ENCODE peak calls at places on chromosomes 16 and 17, in seven cellular contexts. M is cardiac fibroblast, P is glutamatergic neuron, E is uterus, V is A549, K is upper lobe of right lung, B is IMR-90. U is an unnamed sample.

GRCh38 chr17:32783602-32784001 is 93.3 kb downstream of the MYO1D start:
- DNase-seq in M (peak), P (no peak), E (no peak), V (peak), K (no peak), B (peak), U (no peak)

GRCh38 chr17:56099649-56100048 is 53.6 kb upstream of the ANKFN1 start:
- DNase-seq in M (no peak), P (no peak), E (no peak), V (no peak), K (no peak), B (peak), U (no peak)

GRCh38 chr16:71526111-71526998 is at the start of gene CHST4:
- DNase-seq in M (peak), P (no peak), E (peak), V (peak), K (no peak), B (peak), U (peak)

GRCh38 chr17:10827898-10828552 is 9.9 kb downstream of the PIRT start:
- DNase-seq in M (no peak), P (no peak), E (no peak), V (no peak), K (no peak), B (no peak), U (no peak)

GRCh38 chr17:29566473-29567361 is at the start of gene ABHD15:
- DNase-seq in M (peak), P (peak), E (peak), V (peak), K (peak), B (peak), U (peak)

GRCh38 chr17:59830007-59830630 is 62.6 kb downstream of the TUBD1 start:
- DNase-seq in M (peak), P (no peak), E (no peak), V (peak), K (no peak), B (peak), U (no peak)

GRCh38 chr17:16259926-16260325 is 42.9 kb downstream of the PIGL start:
- DNase-seq in M (no peak), P (no peak), E (no peak), V (no peak), K (no peak), B (no peak), U (no peak)

GRCh38 chr17:16516594-16517018 is 24.6 kb upstream of the LRRC75A start:
- DNase-seq in M (peak), P (peak), E (peak), V (peak), K (no peak), B (peak), U (peak)

GRCh38 chr16:1403036-1403435 is 11.5 kb downstream of the UNKL start:
- DNase-seq in M (no peak), P (no peak), E (no peak), V (no peak), K (no peak), B (no peak), U (no peak)

GRCh38 chr16:28503470-28504259 is 3.0 kb downstream of the IL27 start:
- DNase-seq in M (no peak), P (no peak), E (no peak), V (no peak), K (no peak), B (no peak), U (no peak)

GRCh38 chr17:2158011-2158410 is 103.1 kb downstream of the HIC1 start:
- DNase-seq in M (peak), P (no peak), E (peak), V (no peak), K (no peak), B (peak), U (no peak)

GRCh38 chr17:44915321-44915726 is at the start of gene GFAP:
- DNase-seq in M (no peak), P (no peak), E (no peak), V (no peak), K (no peak), B (no peak), U (no peak)

GRCh38 chr16:19227643-19228042 is 57.9 kb upstream of the CLEC19A start:
- DNase-seq in M (no peak), P (no peak), E (no peak), V (no peak), K (no peak), B (no peak), U (no peak)

GRCh38 chr17:14784997-14785696 is 480.0 kb downstream of the PMP22 start:
- DNase-seq in M (no peak), P (no peak), E (no peak), V (no peak), K (no peak), B (no peak), U (no peak)
- TF ChIP-seq CTCF in M (no peak), P (no peak), E (no peak), V (no peak), K (peak), B (no peak), U (no peak)

GRCh38 chr16:56933266-56933619 is 1.3 kb downstream of the HERPUD1 start:
- DNase-seq in M (no peak), P (no peak), E (no peak), V (no peak), K (no peak), B (no peak), U (no peak)

GRCh38 chr16:56933828-56934598 is 2.1 kb downstream of the HERPUD1 start:
- DNase-seq in M (no peak), P (no peak), E (no peak), V (no peak), K (no peak), B (no peak), U (no peak)

GRCh38 chr16:56931253-56931768 is 631 bp upstream of the HERPUD1 start:
- DNase-seq in M (no peak), P (no peak), E (no peak), V (no peak), K (no peak), B (no peak), U (peak)

GRCh38 chr16:56931769-56932587 is at the start of gene HERPUD1:
- DNase-seq in M (peak), P (peak), E (peak), V (peak), K (peak), B (peak), U (peak)

DNA sequence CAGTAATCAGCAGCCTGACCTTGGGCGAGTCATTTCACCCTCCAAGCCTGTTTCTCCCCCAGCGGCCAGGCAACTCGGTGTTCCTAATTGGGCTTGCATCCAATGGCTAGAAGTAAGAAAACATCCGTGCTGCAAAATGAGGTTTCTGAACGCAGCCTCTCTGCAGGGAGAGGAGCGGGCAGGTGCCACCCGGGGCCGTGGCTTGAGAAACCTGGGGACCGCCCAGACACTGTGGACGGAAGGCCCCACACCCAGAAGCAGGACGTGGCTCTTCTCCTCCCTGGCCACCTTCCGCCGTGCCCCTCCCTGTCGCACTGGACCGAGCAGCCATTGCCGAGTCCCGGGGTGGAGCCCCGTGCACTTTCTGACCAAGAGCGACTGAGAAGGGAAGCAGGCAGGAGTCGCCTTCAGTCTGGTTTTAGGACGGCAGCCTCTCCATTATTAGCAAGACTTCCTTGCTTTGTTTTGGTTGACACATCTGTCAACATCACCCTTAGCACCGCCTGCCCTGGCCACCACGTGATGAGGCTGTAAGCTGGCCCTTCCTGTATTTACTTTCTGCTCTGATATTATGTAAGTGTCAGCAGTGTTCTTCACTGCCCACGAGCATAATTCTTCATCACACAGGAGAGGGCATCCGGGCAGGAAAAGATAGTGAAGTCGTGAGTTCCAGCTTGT is 785 bp downstream of the HERPUD1 start:
- DNase-seq in M (peak), P (peak), E (peak), V (peak), K (peak), B (peak), U (peak)
- TF ChIP-seq CTCF in M (no peak), P (no peak), E (no peak), V (no peak), K (no peak), B (no peak), U (no peak)

GRCh38 chr16:58515125-58515870 is at the start of gene SETD6:
- DNase-seq in M (peak), P (peak), E (peak), V (peak), K (peak), B (peak), U (peak)
- TF ChIP-seq CTCF in M (peak), P (peak), E (peak), V (no peak), K (peak), B (peak), U (no peak)

GRCh38 chr16:86252596-86252995 is 257.7 kb upstream of the FOXF1 start:
- DNase-seq in M (peak), P (peak), E (no peak), V (peak), K (no peak), B (peak), U (peak)
- TF ChIP-seq CTCF in M (peak), P (peak), E (peak), V (peak), K (peak), B (peak), U (peak)

GRCh38 chr16:88017006-88017405 is 65.8 kb downstream of the BANP start:
- DNase-seq in M (no peak), P (no peak), E (peak), V (no peak), K (peak), B (no peak), U (no peak)

GRCh38 chr16:88014954-88015805 is 63.9 kb downstream of the BANP start:
- DNase-seq in M (no peak), P (no peak), E (no peak), V (no peak), K (no peak), B (no peak), U (no peak)

GRCh38 chr16:88014201-88014781 is 63.1 kb downstream of the BANP start:
- DNase-seq in M (peak), P (no peak), E (no peak), V (peak), K (no peak), B (peak), U (no peak)

GRCh38 chr16:88017551-88018101 is 66.4 kb downstream of the BANP start:
- DNase-seq in M (no peak), P (no peak), E (no peak), V (no peak), K (peak), B (no peak), U (no peak)

GRCh38 chr16:88015806-88016140 is 64.5 kb downstream of the BANP start:
- DNase-seq in M (no peak), P (no peak), E (peak), V (no peak), K (no peak), B (no peak), U (no peak)
- TF ChIP-seq CTCF in M (no peak), P (no peak), E (no peak), V (no peak), K (no peak), B (no peak), U (no peak)

GRCh38 chr17:50908860-50909764 is 43.0 kb upstream of the TOB1 start:
- DNase-seq in M (no peak), P (no peak), E (no peak), V (no peak), K (peak), B (no peak), U (no peak)
- TF ChIP-seq CTCF in M (no peak), P (no peak), E (no peak), V (no peak), K (no peak), B (no peak), U (no peak)